ENCODE peak calls at places on chromosomes 3 and 15, in eight cellular contexts. N is GM23338, B is cardiac fibroblast, A is stomach, I is fibroblast of lung, O is lower lobe of right lung, T is LNCaP clone FGC, R is progenitor cell of endocrine pancreas. U is an unnamed sample.

GRCh38 chr15:93449798-93450197 is 360.8 kb upstream of the RGMA start:
- DNase-seq in I (no peak), B (no peak), R (no peak), A (no peak), N (no peak), O (no peak), T (no peak), U (no peak)

GRCh38 chr15:34802803-34803395 is 7.5 kb upstream of the ACTC1 start:
- DNase-seq in T (no peak), I (no peak), B (no peak), O (no peak), N (no peak), A (no peak), R (no peak), U (no peak)

GRCh38 chr15:83462953-83463433 is 15.9 kb downstream of the SH3GL3 start:
- DNase-seq in B (no peak), A (no peak), T (no peak), I (no peak), R (no peak), N (no peak), O (no peak), U (no peak)

GRCh38 chr3:196706313-196706712 is 5.7 kb downstream of the CEP19 start:
- DNase-seq in N (no peak), I (no peak), A (no peak), R (no peak), O (no peak), B (no peak), T (no peak), U (no peak)

GRCh38 chr3:46926447-46926846 is 48.9 kb downstream of the PTH1R start:
- DNase-seq in R (no peak), T (no peak), A (no peak), I (no peak), B (no peak), O (peak; percentile 42), N (no peak), U (no peak)

GRCh38 chr15:88454867-88455810 is 12.0 kb downstream of the MRPL46 start:
- DNase-seq in B (peak; percentile 77), T (peak; percentile 64), A (peak; percentile 67), R (peak; percentile 27), O (peak; percentile 55), I (peak; percentile 72), N (peak; percentile 94), U (peak; percentile 75)

GRCh38 chr3:37861540-37862051 is at the start of gene CTDSPL:
- DNase-seq in T (no peak), A (peak; percentile 62), B (peak; percentile 41), O (peak; percentile 64), R (peak; percentile 24), N (peak; percentile 65), I (peak; percentile 49), U (peak; percentile 56)

GRCh38 chr3:113211370-113212154 is at the start of gene BOC:
- DNase-seq in B (peak; percentile 46), T (no peak), O (peak; percentile 47), I (peak; percentile 82), R (peak; percentile 45), A (no peak), N (peak; percentile 75), U (peak; percentile 51)

GRCh38 chr3:47908744-47909143 is 105.8 kb downstream of the DHX30 start:
- DNase-seq in A (no peak), N (no peak), I (peak; percentile 34), O (no peak), B (no peak), R (no peak), T (peak; percentile 51), U (no peak)

GRCh38 chr3:55369491-55369890 is 117.6 kb downstream of the WNT5A start:
- DNase-seq in O (no peak), R (no peak), I (no peak), N (no peak), A (no peak), B (no peak), T (no peak), U (no peak)

GRCh38 chr15:78000089-78000926 is 77.2 kb downstream of the TBC1D2B start:
- DNase-seq in R (peak; percentile 76), A (peak; percentile 97), N (peak; percentile 98), I (peak; percentile 51), O (peak; percentile 91), B (peak; percentile 45), T (peak; percentile 69), U (peak; percentile 81)

GRCh38 chr15:61128343-61128742 is 100.8 kb downstream of the RORA start:
- DNase-seq in B (no peak), T (no peak), I (no peak), A (no peak), R (no peak), N (no peak), O (no peak), U (no peak)

GRCh38 chr3:15535757-15536156 is 14.3 kb upstream of the COLQ start:
- DNase-seq in T (no peak), O (no peak), N (no peak), B (no peak), A (no peak), R (no peak), I (peak; percentile 10), U (no peak)

GRCh38 chr15:96687388-96688107 is 357.0 kb downstream of the NR2F2 start:
- DNase-seq in N (peak; percentile 36), O (no peak), R (no peak), I (no peak), A (no peak), B (no peak), T (no peak), U (no peak)
- TF ChIP-seq CTCF in N (peak; percentile 43), O (no peak), R (no peak), I (no peak), A (no peak), B (no peak), T (no peak), U (no peak)

GRCh38 chr15:66502491-66502890 is 2.2 kb downstream of the RPL4 start:
- DNase-seq in N (no peak), B (no peak), R (no peak), O (no peak), T (no peak), A (no peak), I (no peak), U (no peak)

GRCh38 chr15:66505430-66505811 is 295 bp downstream of the ZWILCH start:
- DNase-seq in N (no peak), B (peak; percentile 65), A (no peak), T (no peak), O (no peak), I (peak; percentile 65), R (no peak), U (no peak)

GRCh38 chr15:66505818-66506217 is 692 bp downstream of the ZWILCH start:
- DNase-seq in O (no peak), I (no peak), A (no peak), T (no peak), N (no peak), B (no peak), R (no peak), U (no peak)

GRCh38 chr15:66503780-66504562 is 684 bp downstream of the RPL4 start:
- DNase-seq in T (no peak), O (no peak), N (no peak), B (no peak), I (no peak), A (no peak), R (no peak), U (no peak)

DNA sequence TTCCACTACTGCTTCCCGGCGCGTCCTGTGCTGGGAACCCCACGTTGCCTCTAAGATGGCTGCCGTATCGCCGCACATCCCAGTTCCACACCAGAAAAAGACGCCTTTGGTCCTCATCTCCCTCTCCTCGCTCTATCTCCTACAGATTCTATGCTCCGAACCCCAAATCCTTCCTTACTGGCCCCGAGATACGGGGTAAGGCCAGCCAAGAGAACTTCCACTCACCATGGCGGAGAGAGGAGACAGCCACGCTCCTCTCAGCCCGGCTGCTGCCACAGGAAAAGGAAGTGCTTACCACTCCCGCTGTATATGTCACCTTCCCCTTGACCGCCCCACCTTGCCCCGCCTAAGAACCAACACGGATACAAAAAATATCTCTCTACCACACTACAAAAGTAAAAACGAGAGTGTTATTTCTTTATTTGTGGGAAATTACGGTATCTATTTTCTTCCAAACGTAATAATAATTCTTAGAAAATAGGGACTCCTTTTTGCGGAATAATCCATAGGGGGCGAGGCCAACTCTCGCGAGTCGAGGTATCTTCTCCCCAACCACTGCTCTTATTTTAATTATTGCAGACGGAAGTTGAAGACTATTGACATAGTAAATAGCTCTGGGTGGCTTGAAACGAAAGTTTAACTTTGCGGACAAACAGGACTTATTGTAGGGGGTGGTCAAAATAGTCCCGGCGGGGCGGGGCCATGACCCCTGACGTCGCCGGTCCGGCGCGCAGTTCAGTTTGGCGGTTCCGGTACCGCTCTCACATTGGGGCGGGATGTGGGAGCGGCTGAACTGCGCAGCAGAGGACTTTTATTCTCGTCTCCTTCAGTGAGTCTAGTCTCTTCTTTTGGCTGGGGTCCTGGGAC is at the start of the genes RPL4 and ZWILCH:
- DNase-seq in N (peak; percentile 85), R (peak; percentile 29), A (peak; percentile 82), I (peak; percentile 87), B (peak; percentile 89), T (peak; percentile 94), O (peak; percentile 88), U (peak; percentile 64)
- TF ChIP-seq CTCF in N (no peak), R (no peak), A (no peak), I (no peak), B (no peak), T (no peak), O (peak; percentile 7), U (no peak)

GRCh38 chr15:85362436-85363048 is 17.9 kb upstream of the AKAP13 start:
- DNase-seq in R (no peak), O (no peak), T (no peak), A (no peak), I (no peak), B (no peak), N (no peak), U (no peak)
- TF ChIP-seq CTCF in R (no peak), O (no peak), T (no peak), A (no peak), I (no peak), B (no peak), N (no peak), U (no peak)

GRCh38 chr15:49438970-49439631 is 16.1 kb downstream of the FGF7 start:
- DNase-seq in B (no peak), O (peak; percentile 65), A (no peak), T (no peak), N (peak; percentile 17), R (no peak), I (peak; percentile 32), U (no peak)

GRCh38 chr15:49439678-49440375 is 16.8 kb downstream of the FGF7 start:
- DNase-seq in A (no peak), N (no peak), O (no peak), T (no peak), B (no peak), R (no peak), I (peak; percentile 80), U (no peak)

GRCh38 chr15:49430046-49430445 is 7.0 kb downstream of the FGF7 start:
- DNase-seq in I (no peak), O (no peak), A (no peak), R (no peak), B (no peak), N (no peak), T (no peak), U (no peak)

GRCh38 chr15:49436786-49437185 is 13.7 kb downstream of the FGF7 start:
- DNase-seq in O (no peak), R (no peak), B (no peak), A (no peak), I (no peak), T (no peak), N (no peak), U (no peak)

DNA sequence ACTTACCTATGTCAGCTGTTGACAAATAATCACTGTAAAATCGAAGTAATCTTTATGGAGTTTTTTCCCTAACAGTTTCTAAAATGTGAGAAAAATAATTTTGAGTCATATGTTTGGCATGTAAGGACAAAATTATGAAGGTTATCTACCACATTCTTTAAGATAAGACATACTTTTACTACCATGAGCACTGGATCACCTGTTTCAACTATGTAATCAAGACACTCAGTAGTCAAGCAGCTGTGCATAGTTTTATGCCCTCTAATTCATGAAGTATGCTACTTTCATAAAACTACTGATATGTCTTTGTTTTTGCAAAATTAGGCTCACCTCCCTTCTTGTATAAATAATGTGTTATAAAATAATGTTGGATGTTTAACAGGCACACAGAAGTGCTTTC is 12.2 kb downstream of the FGF7 start:
- DNase-seq in R (no peak), N (no peak), A (no peak), O (no peak), B (peak; percentile 46), T (no peak), I (peak; percentile 90), U (no peak)
- TF ChIP-seq CTCF in R (no peak), N (no peak), A (no peak), O (no peak), B (no peak), T (no peak), I (no peak), U (no peak)

U was measured in glutamatergic neuron.